ENCODE peak calls at places on chromosomes 2 and 18, in four cellular contexts. A is uterus, V is lower lobe of right lung, Y is breast epithelium. T is an unnamed sample.
A peak's percentile ranks its signal among the peaks of the same experiment; 100 is the strongest.

GRCh38 chr18:26574958-26575864 is 26.9 kb upstream of the KCTD1 start:
- DNase-seq in V (peak; percentile 61), Y (peak; percentile 36), A (peak; percentile 20), T (no peak)

GRCh38 chr2:85156141-85156540 is 22.9 kb downstream of the TCF7L1 start:
- DNase-seq in V (no peak), Y (no peak), A (no peak), T (no peak)

GRCh38 chr2:216596986-216597509 is 36.2 kb upstream of the IGFBP2 start:
- DNase-seq in Y (no peak), V (no peak), A (no peak), T (no peak)

GRCh38 chr2:149098722-149099121 is 60.2 kb downstream of the LYPD6B start:
- DNase-seq in V (no peak), Y (no peak), A (no peak), T (no peak)

GRCh38 chr18:31977270-31977872 is 34.4 kb upstream of the TRAPPC8 start:
- DNase-seq in V (no peak), A (peak; percentile 21), Y (no peak), T (peak; percentile 21)

GRCh38 chr2:157440404-157441071 is 3.4 kb downstream of the CYTIP start:
- DNase-seq in V (no peak), A (no peak), Y (no peak), T (no peak)

GRCh38 chr2:230202430-230203109 is 17.2 kb downstream of the SP110 start:
- DNase-seq in A (no peak), V (no peak), Y (no peak), T (no peak)

GRCh38 chr2:44906972-44907371 is 34.5 kb upstream of the SIX3 start:
- DNase-seq in Y (no peak), V (no peak), A (no peak), T (no peak)

GRCh38 chr18:60568211-60568610 is 195.6 kb upstream of the MC4R start:
- DNase-seq in V (no peak), Y (no peak), A (no peak), T (no peak)

GRCh38 chr18:49846718-49847470 is 33.6 kb upstream of the ACAA2 start:
- DNase-seq in Y (no peak), V (no peak), A (no peak), T (no peak)

GRCh38 chr2:106572541-106573148 is 85.5 kb downstream of the CD8B2 start:
- DNase-seq in Y (no peak), A (no peak), V (no peak), T (no peak)

GRCh38 chr2:55862269-55862668 is 61.3 kb downstream of the EFEMP1 start:
- DNase-seq in A (peak; percentile 57), V (no peak), Y (no peak), T (no peak)

GRCh38 chr2:38074775-38075435 is 1.0 kb downstream of the CYP1B1 start:
- DNase-seq in Y (no peak), A (no peak), V (peak; percentile 63), T (no peak)

GRCh38 chr2:63695583-63695982 is 106.8 kb downstream of the MDH1 start:
- DNase-seq in V (no peak), A (no peak), Y (no peak), T (no peak)

GRCh38 chr2:240379089-240379636 is 56.3 kb upstream of the GPC1 start:
- DNase-seq in A (no peak), V (no peak), Y (no peak), T (no peak)

GRCh38 chr2:109260116-109260855 is 131.3 kb downstream of the SH3RF3 start:
- DNase-seq in Y (no peak), A (no peak), V (no peak), T (no peak)

GRCh38 chr2:54429811-54430600 is 26.1 kb upstream of the SPTBN1 start:
- DNase-seq in Y (no peak), A (no peak), V (no peak), T (no peak)

GRCh38 chr18:54616220-54616848 is 25.3 kb downstream of the DYNAP start:
- DNase-seq in V (no peak), A (no peak), Y (no peak), T (no peak)

GRCh38 chr2:24084386-24085375 is at the start of gene TP53I3:
- DNase-seq in V (peak; percentile 92), Y (peak; percentile 83), A (peak; percentile 90), T (peak; percentile 75)

GRCh38 chr18:10412933-10413332 is 41.5 kb upstream of the APCDD1 start:
- DNase-seq in A (no peak), Y (peak; percentile 89), V (no peak), T (no peak)

GRCh38 chr18:79952457-79952995 is 1.1 kb upstream of the SLC66A2 start:
- DNase-seq in Y (no peak), V (peak; percentile 48), A (no peak), T (no peak)

GRCh38 chr2:201866643-201867310 is 60.4 kb downstream of the CDK15 start:
- DNase-seq in Y (no peak), V (no peak), A (no peak), T (no peak)

GRCh38 chr2:60459896-60460295 is 93.6 kb downstream of the BCL11A start:
- DNase-seq in A (no peak), V (no peak), Y (no peak), T (no peak)

GRCh38 chr18:74294526-74294925 is 2.8 kb upstream of the CYB5A start:
- DNase-seq in Y (peak; percentile 89), A (peak; percentile 33), V (no peak), T (no peak)

GRCh38 chr2:62221141-62221540 is 25.2 kb downstream of the B3GNT2 start:
- DNase-seq in Y (no peak), V (no peak), A (no peak), T (no peak)

GRCh38 chr18:74198453-74198852 is 50.1 kb downstream of the TIMM21 start:
- DNase-seq in A (no peak), V (no peak), Y (no peak), T (no peak)

DNA sequence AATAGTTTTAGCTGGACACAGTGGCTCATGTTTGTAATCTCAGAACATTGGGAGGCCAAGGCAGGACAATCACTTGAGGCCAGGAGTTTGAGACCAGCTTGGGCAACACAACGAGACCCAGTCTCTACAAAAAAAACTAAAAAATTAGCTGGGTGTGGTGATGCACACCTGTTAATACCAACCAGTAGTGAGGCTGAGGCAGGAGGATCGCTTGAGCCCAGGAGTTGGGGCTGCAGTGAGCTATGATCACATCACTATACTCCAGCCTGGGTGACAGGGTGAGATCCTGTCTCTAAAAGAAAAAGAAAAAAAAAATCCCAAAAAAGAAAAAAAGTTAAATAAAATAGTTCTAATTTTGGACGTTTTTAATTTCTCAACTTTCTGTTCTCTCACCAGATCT is 68.7 kb downstream of the MAP4K3 start:
- DNase-seq in Y (no peak), V (no peak), A (no peak), T (no peak)
- H3K9me3 ChIP-seq in Y (no peaks in the 10 kb centered on the region), V (no peaks in the 10 kb centered on the region), A (no peaks in the 10 kb centered on the region), T (no peaks in the 10 kb centered on the region)

GRCh38 chr2:234146087-234146826 is 95.8 kb downstream of the SPP2 start:
- DNase-seq in V (no peak), A (no peak), Y (no peak), T (no peak)

GRCh38 chr2:234145511-234145910 is 95.0 kb downstream of the SPP2 start:
- DNase-seq in A (no peak), Y (no peak), V (no peak), T (no peak)

GRCh38 chr2:234142530-234142929 is 92.0 kb downstream of the SPP2 start:
- DNase-seq in Y (no peak), A (no peak), V (no peak), T (no peak)

GRCh38 chr2:234145057-234145456 is 94.6 kb downstream of the SPP2 start:
- DNase-seq in A (no peak), Y (no peak), V (no peak), T (no peak)

DNA sequence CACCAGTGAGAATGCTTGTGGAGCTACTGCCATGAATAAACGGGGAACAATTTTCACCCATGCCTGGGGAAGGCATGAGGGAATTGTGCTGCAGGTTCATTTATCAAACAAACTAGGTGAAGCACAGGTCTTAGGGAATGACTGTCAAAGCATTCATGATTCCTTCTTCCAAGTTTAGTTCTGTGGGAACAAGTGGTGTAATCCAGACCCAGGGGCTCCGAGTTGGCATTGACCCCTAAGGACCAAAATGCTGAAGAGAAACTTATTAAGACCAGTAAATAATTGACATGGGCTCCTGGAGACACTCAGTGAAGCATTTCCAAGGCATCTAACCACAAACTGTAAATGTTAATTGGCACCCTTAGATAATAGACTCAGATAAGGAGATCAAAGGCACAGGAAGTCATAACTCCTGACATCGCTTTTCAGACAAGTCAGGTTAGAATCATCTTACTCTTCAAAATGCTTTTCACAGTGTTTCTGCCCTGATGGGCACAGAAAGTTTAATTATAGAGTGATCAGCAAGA is 96.9 kb downstream of the SPP2 start:
- DNase-seq in V (no peak), A (no peak), Y (no peak), T (no peak)
- H3K9me3 ChIP-seq in V (no peaks in the 10 kb centered on the region), A (no peaks in the 10 kb centered on the region), Y (peaks cover 2% of the 10 kb centered on the region), T (no peaks in the 10 kb centered on the region)

GRCh38 chr2:208509586-208509985 is 103.0 kb downstream of the PTH2R start:
- DNase-seq in A (no peak), V (no peak), Y (no peak), T (no peak)

GRCh38 chr2:208515099-208515498 is 108.5 kb downstream of the PTH2R start:
- DNase-seq in A (no peak), Y (no peak), V (no peak), T (no peak)

DNA sequence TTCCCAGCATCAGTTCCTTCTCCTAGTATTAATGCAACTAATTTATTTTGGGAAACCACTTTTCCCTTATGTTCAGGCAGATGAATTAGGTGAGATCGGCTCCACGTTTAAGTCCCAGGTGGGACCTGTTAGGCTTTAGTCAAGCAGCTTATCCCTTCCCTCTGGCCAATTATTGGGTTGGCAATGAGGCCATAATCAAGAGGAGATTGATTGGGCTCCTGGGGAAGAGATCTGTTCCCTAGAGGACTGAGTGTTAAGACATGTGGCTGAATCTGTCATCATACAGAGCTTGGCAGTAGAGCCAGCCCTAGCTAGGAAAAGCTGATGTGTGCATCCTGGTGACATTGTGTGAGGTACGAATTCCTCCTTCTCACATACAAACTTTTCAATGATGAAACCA is 104.4 kb downstream of the PTH2R start:
- DNase-seq in Y (no peak), A (no peak), V (no peak), T (no peak)
- H3K9me3 ChIP-seq in Y (peaks cover 5% of the 10 kb centered on the region), A (no peaks in the 10 kb centered on the region), V (peaks cover 3% of the 10 kb centered on the region), T (no peaks in the 10 kb centered on the region)

GRCh38 chr2:220987839-220988238 is 584.3 kb downstream of the EPHA4 start:
- DNase-seq in A (no peak), Y (no peak), V (no peak), T (no peak)
- H3K9me3 ChIP-seq in A (no peaks in the 10 kb centered on the region), Y (no peaks in the 10 kb centered on the region), V (no peaks in the 10 kb centered on the region), T (no peaks in the 10 kb centered on the region)

GRCh38 chr2:191957996-191958860 is 111.3 kb upstream of the CAVIN2 start:
- DNase-seq in Y (no peak), A (no peak), V (no peak), T (no peak)
- H3K9me3 ChIP-seq in Y (no peaks in the 10 kb centered on the region), A (no peaks in the 10 kb centered on the region), V (no peaks in the 10 kb centered on the region), T (no peaks in the 10 kb centered on the region)

GRCh38 chr2:25972049-25972823 is 10.1 kb downstream of the KIF3C start:
- DNase-seq in A (no peak), V (no peak), Y (no peak), T (no peak)
- H3K9me3 ChIP-seq in A (no peaks in the 10 kb centered on the region), V (no peaks in the 10 kb centered on the region), Y (no peaks in the 10 kb centered on the region), T (no peaks in the 10 kb centered on the region)

GRCh38 chr2:197219636-197220035 is 90.9 kb downstream of the ANKRD44 start:
- DNase-seq in A (no peak), Y (no peak), V (no peak), T (no peak)

GRCh38 chr2:197217561-197217960 is 93.0 kb downstream of the ANKRD44 start:
- DNase-seq in A (no peak), Y (no peak), V (no peak), T (no peak)

GRCh38 chr2:197212344-197213262 is 98.0 kb downstream of the ANKRD44 start:
- DNase-seq in A (no peak), Y (no peak), V (no peak), T (no peak)

GRCh38 chr2:197211881-197212342 is 98.7 kb downstream of the ANKRD44 start:
- DNase-seq in Y (no peak), A (no peak), V (no peak), T (peak; percentile 38)

GRCh38 chr2:197215988-197216979 is 94.3 kb downstream of the ANKRD44 start:
- DNase-seq in A (no peak), Y (no peak), V (no peak), T (no peak)
- H3K9me3 ChIP-seq in A (no peaks in the 10 kb centered on the region), Y (no peaks in the 10 kb centered on the region), V (no peaks in the 10 kb centered on the region), T (no peaks in the 10 kb centered on the region)

T was measured in T-helper 17 cell.